ENCODE peak calls at places on chromosome 4, in seven cellular contexts. I is activated B cell treated with CpG ODN at 0.5 μM for 24 hours, L is left lobe of liver, K is DMS 273 treated with DMSO at 0.1 percent for 48 hours, Y is EL, V is WTC11, E is endodermal cell. M is an unnamed sample.

GRCh38 chr4:183631577-183632198 is 27.3 kb downstream of the RWDD4 start:
- DNase-seq in Y (no peak), I (no peak), L (peak), K (no peak), V (no peak), E (no peak), M (no peak)

GRCh38 chr4:103934178-103934789 is 214.5 kb upstream of the TACR3 start:
- DNase-seq in E (no peak), I (no peak), Y (peak), L (no peak), K (peak), V (no peak), M (peak)

GRCh38 chr4:40482985-40483647 is 146.5 kb downstream of the RBM47 start:
- DNase-seq in L (no peak), E (peak), I (no peak), V (peak), K (no peak), Y (no peak), M (peak)

GRCh38 chr4:82394896-82395295 is 21.1 kb upstream of the HNRNPD start:
- DNase-seq in K (no peak), L (no peak), V (no peak), I (no peak), Y (no peak), E (peak), M (no peak)

GRCh38 chr4:174600391-174600790 is 78.1 kb upstream of the HPGD start:
- DNase-seq in V (no peak), K (no peak), E (no peak), Y (no peak), I (no peak), L (no peak), M (no peak)

GRCh38 chr4:39243462-39243861 is 61.1 kb downstream of the WDR19 start:
- DNase-seq in V (no peak), L (no peak), K (no peak), Y (no peak), I (no peak), E (no peak), M (no peak)

GRCh38 chr4:41205854-41206460 is 8.4 kb downstream of the APBB2 start:
- DNase-seq in I (no peak), L (no peak), E (no peak), Y (peak), K (no peak), V (no peak), M (no peak)

GRCh38 chr4:165312506-165312905 is 15.0 kb upstream of the MSMO1 start:
- DNase-seq in I (no peak), K (no peak), E (no peak), Y (peak), L (no peak), V (no peak), M (no peak)

GRCh38 chr4:55517526-55518229 is 29.0 kb downstream of the CLOCK start:
- DNase-seq in E (no peak), V (no peak), I (no peak), Y (no peak), K (no peak), L (no peak), M (no peak)

GRCh38 chr4:40455340-40455902 is 120.3 kb downstream of the CHRNA9 start:
- DNase-seq in K (no peak), V (no peak), E (no peak), L (peak), I (no peak), Y (no peak), M (no peak)

GRCh38 chr4:98661356-98662054 is 3.1 kb upstream of the TSPAN5 start:
- DNase-seq in I (no peak), E (peak), V (no peak), L (no peak), K (peak), Y (no peak), M (peak)

GRCh38 chr4:77538144-77538543 is 67.5 kb upstream of the CXCL13 start:
- DNase-seq in K (no peak), E (no peak), V (no peak), Y (peak), L (no peak), I (no peak), M (no peak)

GRCh38 chr4:95092762-95093161 is 335.0 kb downstream of the BMPR1B start:
- DNase-seq in V (no peak), E (no peak), L (no peak), K (no peak), Y (no peak), I (no peak), M (no peak)

GRCh38 chr4:57119054-57119651 is 9.0 kb upstream of the IGFBP7 start:
- DNase-seq in K (no peak), V (no peak), E (no peak), I (no peak), Y (peak), L (no peak), M (peak)

GRCh38 chr4:154344686-154345085 is 146.9 kb downstream of the DCHS2 start:
- DNase-seq in L (no peak), V (peak), I (no peak), E (peak), K (no peak), Y (no peak), M (peak)

GRCh38 chr4:73450398-73451004 is 14.5 kb downstream of the AFP start:
- DNase-seq in V (peak), E (peak), Y (peak), K (no peak), I (no peak), L (no peak), M (peak)